ENCODE peak calls at places on chromosomes 12 and 14, in five cellular contexts. M is endodermal cell, V is tibial nerve, Q is A549, L is left ventricle myocardium inferior. R is an unnamed sample.

GRCh38 chr14:29569194-29569593 is 358.5 kb downstream of the PRKD1 start:
- DNase-seq in M (no peak), V (no peak), Q (no peak), L (no peak), R (no peak)

GRCh38 chr14:102591372-102591943 is 991 bp upstream of the RCOR1 start:
- DNase-seq in M (peak; percentile 77), V (peak; percentile 47), Q (peak; percentile 40), L (peak; percentile 53), R (no peak)

GRCh38 chr12:2640709-2641108 is 154.1 kb upstream of the FKBP4 start:
- DNase-seq in M (peak; percentile 84), V (peak; percentile 22), Q (peak; percentile 76), L (peak; percentile 40), R (no peak)

GRCh38 chr12:129870146-129870545 is 33.7 kb downstream of the TMEM132D start:
- DNase-seq in M (no peak), V (no peak), Q (no peak), L (no peak), R (no peak)

GRCh38 chr12:107591095-107591375 is 94.6 kb upstream of the PWP1 start:
- DNase-seq in M (no peak), V (no peak), Q (no peak), L (no peak), R (no peak)

GRCh38 chr14:85574849-85575616 is 45.1 kb downstream of the FLRT2 start:
- DNase-seq in M (peak; percentile 50), V (no peak), Q (no peak), L (no peak), R (no peak)

GRCh38 chr14:104609666-104610065 is 5.1 kb upstream of the TMEM179 start:
- DNase-seq in M (peak; percentile 9), V (no peak), Q (no peak), L (no peak), R (no peak)

GRCh38 chr12:23426328-23426727 is 523.1 kb downstream of the SOX5 start:
- DNase-seq in M (no peak), V (no peak), Q (no peak), L (no peak), R (no peak)

GRCh38 chr12:106079148-106079738 is 59.5 kb downstream of the NUAK1 start:
- DNase-seq in M (peak; percentile 40), V (no peak), Q (no peak), L (no peak), R (no peak)

GRCh38 chr12:105359840-105360239 is 29.3 kb downstream of the C12orf75 start:
- DNase-seq in M (no peak), V (no peak), Q (no peak), L (no peak), R (no peak)

GRCh38 chr12:6336079-6336858 is 5.6 kb downstream of the TNFRSF1A start:
- DNase-seq in M (peak; percentile 100), V (peak; percentile 90), Q (peak; percentile 99), L (peak; percentile 93), R (peak; percentile 96)

GRCh38 chr12:30796891-30797371 is 42.2 kb upstream of the CAPRIN2 start:
- DNase-seq in M (peak; percentile 86), V (no peak), Q (peak; percentile 29), L (no peak), R (no peak)

GRCh38 chr12:88756153-88756552 is 175.9 kb upstream of the KITLG start:
- DNase-seq in M (no peak), V (no peak), Q (no peak), L (no peak), R (no peak)

GRCh38 chr14:50001146-50001998 is 108.5 kb downstream of the ARF6 start:
- DNase-seq in M (peak; percentile 82), V (peak; percentile 45), Q (peak; percentile 61), L (no peak), R (no peak)

GRCh38 chr14:49934638-49935037 is 41.8 kb downstream of the ARF6 start:
- DNase-seq in M (no peak), V (no peak), Q (no peak), L (no peak), R (no peak)

GRCh38 chr12:97716356-97716755 is 253.8 kb downstream of the RMST start:
- DNase-seq in M (peak; percentile 72), V (peak; percentile 8), Q (peak; percentile 13), L (no peak), R (peak; percentile 29)

GRCh38 chr14:47826809-47827208 is 151.4 kb upstream of the MDGA2 start:
- DNase-seq in M (no peak), V (no peak), Q (no peak), L (no peak), R (no peak)

GRCh38 chr14:59148334-59148900 is 40.0 kb upstream of the DAAM1 start:
- DNase-seq in M (no peak), V (no peak), Q (no peak), L (no peak), R (no peak)

GRCh38 chr12:70876952-70877351 is 43.6 kb downstream of the PTPRR start:
- DNase-seq in M (peak; percentile 44), V (no peak), Q (no peak), L (no peak), R (no peak)

GRCh38 chr12:129540249-129540648 is 363.6 kb downstream of the TMEM132D start:
- DNase-seq in M (no peak), V (no peak), Q (no peak), L (no peak), R (no peak)

GRCh38 chr12:990308-990648 is 745 bp upstream of the ERC1 start:
- DNase-seq in M (peak; percentile 84), V (peak; percentile 30), Q (no peak), L (peak; percentile 64), R (no peak)

GRCh38 chr12:103495158-103495782 is 498 bp downstream of the C12orf42 start:
- DNase-seq in M (peak; percentile 94), V (no peak), Q (peak; percentile 14), L (no peak), R (no peak)

GRCh38 chr14:71214241-71214640 is 307.0 kb downstream of the PCNX1 start:
- DNase-seq in M (no peak), V (no peak), Q (no peak), L (no peak), R (no peak)

GRCh38 chr12:2687058-2687457 is 107.7 kb upstream of the FKBP4 start:
- DNase-seq in M (no peak), V (no peak), Q (no peak), L (no peak), R (no peak)

GRCh38 chr12:5267603-5268423 is 164.1 kb upstream of the NTF3 start:
- DNase-seq in M (peak; percentile 59), V (no peak), Q (no peak), L (no peak), R (no peak)

GRCh38 chr12:59929091-59929490 is 333.3 kb downstream of the SLC16A7 start:
- DNase-seq in M (no peak), V (no peak), Q (peak; percentile 55), L (no peak), R (no peak)

GRCh38 chr14:24298892-24299254 is 707 bp downstream of the DHRS1 start:
- DNase-seq in M (peak; percentile 63), V (no peak), Q (peak; percentile 42), L (no peak), R (no peak)

GRCh38 chr14:69713127-69713800 is 53.7 kb upstream of the SRSF5 start:
- DNase-seq in M (peak; percentile 89), V (no peak), Q (no peak), L (no peak), R (no peak)

GRCh38 chr12:114668151-114668891 is 15.7 kb downstream of the TBX3 start:
- DNase-seq in M (peak; percentile 97), V (peak; percentile 65), Q (peak; percentile 91), L (peak; percentile 73), R (no peak)
- H3K4me3 ChIP-seq in M (peak overlapping the region; percentile 76), V (peak overlapping the region; percentile 40), Q (peak overlapping the region; percentile 57), L (peak overlapping the region; percentile 68), R (no peak overlapping the region)

GRCh38 chr12:111444314-111444705 is 38.6 kb downstream of the SH2B3 start:
- DNase-seq in M (no peak), V (no peak), Q (no peak), L (no peak), R (no peak)
- H3K4me1 ChIP-seq in M (peaks cover 4% of the 10 kb centered on the region), V (peaks cover 26% of the 10 kb centered on the region), Q (no peaks in the 10 kb centered on the region), L (peaks cover 100% of the 10 kb centered on the region), R (peaks cover 2% of the 10 kb centered on the region)

GRCh38 chr12:52900896-52901714 is 3.8 kb downstream of the KRT8 start:
- DNase-seq in M (no peak), V (no peak), Q (no peak), L (no peak), R (no peak)

GRCh38 chr12:52901715-52902541 is 2.9 kb downstream of the KRT8 start:
- DNase-seq in M (peak; percentile 54), V (no peak), Q (no peak), L (no peak), R (no peak)

GRCh38 chr12:52903855-52904508 is 894 bp downstream of the KRT8 start:
- DNase-seq in M (peak; percentile 91), V (no peak), Q (peak; percentile 64), L (peak; percentile 31), R (no peak)

GRCh38 chr12:52906049-52906645 is 1.3 kb upstream of the KRT8 start:
- DNase-seq in M (peak; percentile 68), V (no peak), Q (no peak), L (no peak), R (no peak)

GRCh38 chr12:52903285-52903854 is 1.5 kb downstream of the KRT8 start:
- DNase-seq in M (peak; percentile 96), V (peak; percentile 45), Q (peak; percentile 69), L (peak; percentile 76), R (no peak)
- H3K27ac ChIP-seq in M (no peak overlapping the region), V (peak overlapping the region; percentile 75), Q (peak overlapping the region; percentile 91), L (peak overlapping the region; percentile 72), R (no peak overlapping the region)

GRCh38 chr12:46267618-46268348 is 1.1 kb downstream of the SLC38A1 start:
- DNase-seq in M (peak; percentile 72), V (peak; percentile 8), Q (peak; percentile 34), L (no peak), R (no peak)

GRCh38 chr12:46269429-46270241 is 792 bp upstream of the SLC38A1 start:
- DNase-seq in M (peak; percentile 91), V (no peak), Q (no peak), L (no peak), R (no peak)

GRCh38 chr12:46268617-46269428 is at the start of gene SLC38A1:
- DNase-seq in M (peak; percentile 95), V (peak; percentile 62), Q (peak; percentile 93), L (peak; percentile 86), R (no peak)

GRCh38 chr12:46268349-46268616 is 560 bp downstream of the SLC38A1 start:
- DNase-seq in M (no peak), V (no peak), Q (no peak), L (no peak), R (no peak)

GRCh38 chr12:46271846-46272245 is 3.0 kb upstream of the SLC38A1 start:
- DNase-seq in M (no peak), V (no peak), Q (no peak), L (no peak), R (no peak)
- H3K4me3 ChIP-seq in M (no peak overlapping the region), V (no peak overlapping the region), Q (no peak overlapping the region), L (no peak overlapping the region), R (no peak overlapping the region)

GRCh38 chr12:19105468-19105867 is 24.1 kb upstream of the PLEKHA5 start:
- DNase-seq in M (no peak), V (no peak), Q (no peak), L (no peak), R (no peak)
- H3K4me1 ChIP-seq in M (no peaks in the 10 kb centered on the region), V (no peaks in the 10 kb centered on the region), Q (no peaks in the 10 kb centered on the region), L (no peaks in the 10 kb centered on the region), R (no peaks in the 10 kb centered on the region)

DNA sequence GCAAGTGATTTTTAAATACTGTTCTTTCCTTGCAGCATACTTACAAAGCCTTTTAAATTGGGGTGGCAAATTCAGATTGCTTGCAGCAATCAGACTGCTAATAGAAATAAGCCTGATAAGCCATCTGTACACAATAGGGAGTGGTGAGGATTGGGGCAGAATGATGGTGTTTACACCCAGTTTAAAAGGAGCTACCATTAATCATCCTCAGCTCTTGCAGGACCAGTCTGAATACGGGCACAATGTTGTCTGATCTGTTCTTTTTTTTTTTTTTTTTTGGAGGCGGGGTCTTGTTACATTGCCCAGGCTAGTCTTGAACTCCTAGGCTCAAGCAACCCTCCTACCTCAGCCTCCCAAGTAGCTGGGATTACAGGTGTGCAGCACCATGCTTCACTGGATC is 50.1 kb upstream of the REP15 start:
- DNase-seq in M (no peak), V (no peak), Q (no peak), L (no peak), R (no peak)
- H3K27ac ChIP-seq in M (no peak overlapping the region), V (no peak overlapping the region), Q (no peak overlapping the region), L (peak overlapping the region; percentile 37), R (no peak overlapping the region)

R was measured in iPS DF 6.9.